ENCODE peak calls at places on chromosomes 12 and 14, in seven cellular contexts. One of them, this sample, is unnamed.

GRCh38 chr12:92649511-92650227 is 53.1 kb upstream of the PLEKHG7 start:
- DNase-seq in activated CD4-positive, alpha-beta T cell treated with anti-CD3 and anti-CD28 coated beads for 48 hours: peak
- DNase-seq in LHCN-M2: peak
- DNase-seq in dermis blood vessel endothelial cell: peak
- DNase-seq in mesothelial cell of epicardium: peak
- DNase-seq in G401: peak
- DNase-seq in NCI-H2081: peak
- DNase-seq in this sample: peak

GRCh38 chr12:19880076-19880475 is 440.8 kb downstream of the AEBP2 start:
- DNase-seq in activated CD4-positive, alpha-beta T cell treated with anti-CD3 and anti-CD28 coated beads for 48 hours: no peak
- DNase-seq in G401: no peak
- DNase-seq in NCI-H2081: no peak
- DNase-seq in dermis blood vessel endothelial cell: no peak
- DNase-seq in LHCN-M2: no peak
- DNase-seq in mesothelial cell of epicardium: no peak
- DNase-seq in this sample: no peak

GRCh38 chr14:100688598-100689499 is 37.8 kb upstream of the DLK1 start:
- DNase-seq in dermis blood vessel endothelial cell: peak
- DNase-seq in LHCN-M2: peak
- DNase-seq in NCI-H2081: no peak
- DNase-seq in mesothelial cell of epicardium: no peak
- DNase-seq in G401: no peak
- DNase-seq in activated CD4-positive, alpha-beta T cell treated with anti-CD3 and anti-CD28 coated beads for 48 hours: no peak
- DNase-seq in this sample: peak

GRCh38 chr12:49284672-49285071 is 10.3 kb upstream of the PRPH start:
- DNase-seq in LHCN-M2: no peak
- DNase-seq in dermis blood vessel endothelial cell: no peak
- DNase-seq in NCI-H2081: no peak
- DNase-seq in G401: no peak
- DNase-seq in mesothelial cell of epicardium: no peak
- DNase-seq in activated CD4-positive, alpha-beta T cell treated with anti-CD3 and anti-CD28 coated beads for 48 hours: no peak
- DNase-seq in this sample: no peak

GRCh38 chr12:82413994-82414393 is 55.7 kb downstream of the METTL25 start:
- DNase-seq in G401: no peak
- DNase-seq in NCI-H2081: no peak
- DNase-seq in mesothelial cell of epicardium: no peak
- DNase-seq in LHCN-M2: peak
- DNase-seq in dermis blood vessel endothelial cell: peak
- DNase-seq in activated CD4-positive, alpha-beta T cell treated with anti-CD3 and anti-CD28 coated beads for 48 hours: no peak
- DNase-seq in this sample: peak

GRCh38 chr14:106691601-106692291 is 1165.4 kb downstream of the TMEM121 start:
- DNase-seq in LHCN-M2: peak
- DNase-seq in NCI-H2081: no peak
- DNase-seq in G401: no peak
- DNase-seq in mesothelial cell of epicardium: no peak
- DNase-seq in dermis blood vessel endothelial cell: peak
- DNase-seq in activated CD4-positive, alpha-beta T cell treated with anti-CD3 and anti-CD28 coated beads for 48 hours: peak
- DNase-seq in this sample: no peak

GRCh38 chr12:16385779-16386646 is 38.6 kb downstream of the MGST1 start:
- DNase-seq in G401: peak
- DNase-seq in NCI-H2081: peak
- DNase-seq in LHCN-M2: peak
- DNase-seq in activated CD4-positive, alpha-beta T cell treated with anti-CD3 and anti-CD28 coated beads for 48 hours: no peak
- DNase-seq in dermis blood vessel endothelial cell: peak
- DNase-seq in mesothelial cell of epicardium: no peak
- DNase-seq in this sample: peak

GRCh38 chr14:76603713-76604112 is 157.6 kb upstream of the VASH1 start:
- DNase-seq in LHCN-M2: no peak
- DNase-seq in G401: no peak
- DNase-seq in NCI-H2081: no peak
- DNase-seq in mesothelial cell of epicardium: no peak
- DNase-seq in activated CD4-positive, alpha-beta T cell treated with anti-CD3 and anti-CD28 coated beads for 48 hours: no peak
- DNase-seq in dermis blood vessel endothelial cell: no peak
- DNase-seq in this sample: no peak

GRCh38 chr14:51206462-51206861 is 33.6 kb upstream of the TMX1 start:
- DNase-seq in dermis blood vessel endothelial cell: no peak
- DNase-seq in LHCN-M2: no peak
- DNase-seq in mesothelial cell of epicardium: no peak
- DNase-seq in activated CD4-positive, alpha-beta T cell treated with anti-CD3 and anti-CD28 coated beads for 48 hours: no peak
- DNase-seq in G401: no peak
- DNase-seq in NCI-H2081: no peak
- DNase-seq in this sample: no peak

GRCh38 chr12:3101309-3102022 is 24.3 kb downstream of the TSPAN9 start:
- DNase-seq in NCI-H2081: no peak
- DNase-seq in mesothelial cell of epicardium: no peak
- DNase-seq in activated CD4-positive, alpha-beta T cell treated with anti-CD3 and anti-CD28 coated beads for 48 hours: no peak
- DNase-seq in LHCN-M2: no peak
- DNase-seq in dermis blood vessel endothelial cell: no peak
- DNase-seq in G401: no peak
- DNase-seq in this sample: no peak

GRCh38 chr12:8033153-8034044 is 883 bp downstream of the FOXJ2 start:
- DNase-seq in mesothelial cell of epicardium: peak
- DNase-seq in dermis blood vessel endothelial cell: peak
- DNase-seq in activated CD4-positive, alpha-beta T cell treated with anti-CD3 and anti-CD28 coated beads for 48 hours: peak
- DNase-seq in NCI-H2081: peak
- DNase-seq in G401: peak
- DNase-seq in LHCN-M2: peak
- DNase-seq in this sample: peak

GRCh38 chr12:6078378-6079083 is 45.9 kb downstream of the VWF start:
- DNase-seq in NCI-H2081: no peak
- DNase-seq in activated CD4-positive, alpha-beta T cell treated with anti-CD3 and anti-CD28 coated beads for 48 hours: no peak
- DNase-seq in mesothelial cell of epicardium: no peak
- DNase-seq in dermis blood vessel endothelial cell: no peak
- DNase-seq in LHCN-M2: peak
- DNase-seq in G401: no peak
- DNase-seq in this sample: peak

GRCh38 chr12:106914796-106915634 is 40.7 kb upstream of the TMEM263 start:
- DNase-seq in mesothelial cell of epicardium: no peak
- DNase-seq in activated CD4-positive, alpha-beta T cell treated with anti-CD3 and anti-CD28 coated beads for 48 hours: peak
- DNase-seq in LHCN-M2: no peak
- DNase-seq in NCI-H2081: no peak
- DNase-seq in dermis blood vessel endothelial cell: no peak
- DNase-seq in G401: no peak
- DNase-seq in this sample: peak

GRCh38 chr12:81078469-81079196 is 754 bp downstream of the ACSS3 start:
- DNase-seq in mesothelial cell of epicardium: no peak
- DNase-seq in dermis blood vessel endothelial cell: peak
- DNase-seq in NCI-H2081: peak
- DNase-seq in LHCN-M2: peak
- DNase-seq in activated CD4-positive, alpha-beta T cell treated with anti-CD3 and anti-CD28 coated beads for 48 hours: no peak
- DNase-seq in G401: no peak
- DNase-seq in this sample: peak

GRCh38 chr12:11651377-11651776 is 1.9 kb downstream of the ETV6 start:
- DNase-seq in dermis blood vessel endothelial cell: peak
- DNase-seq in LHCN-M2: no peak
- DNase-seq in G401: no peak
- DNase-seq in NCI-H2081: no peak
- DNase-seq in mesothelial cell of epicardium: no peak
- DNase-seq in activated CD4-positive, alpha-beta T cell treated with anti-CD3 and anti-CD28 coated beads for 48 hours: no peak
- DNase-seq in this sample: no peak

GRCh38 chr14:32986791-32987545 is 48.3 kb downstream of the NPAS3 start:
- DNase-seq in mesothelial cell of epicardium: no peak
- DNase-seq in LHCN-M2: peak
- DNase-seq in dermis blood vessel endothelial cell: no peak
- DNase-seq in NCI-H2081: no peak
- DNase-seq in activated CD4-positive, alpha-beta T cell treated with anti-CD3 and anti-CD28 coated beads for 48 hours: no peak
- DNase-seq in G401: peak
- DNase-seq in this sample: peak

GRCh38 chr12:97482153-97482693 is 19.6 kb downstream of the RMST start:
- DNase-seq in dermis blood vessel endothelial cell: no peak
- DNase-seq in G401: no peak
- DNase-seq in activated CD4-positive, alpha-beta T cell treated with anti-CD3 and anti-CD28 coated beads for 48 hours: no peak
- DNase-seq in NCI-H2081: no peak
- DNase-seq in LHCN-M2: no peak
- DNase-seq in mesothelial cell of epicardium: no peak
- DNase-seq in this sample: no peak

GRCh38 chr14:71119075-71119474 is 211.8 kb downstream of the PCNX1 start:
- DNase-seq in activated CD4-positive, alpha-beta T cell treated with anti-CD3 and anti-CD28 coated beads for 48 hours: peak
- DNase-seq in G401: no peak
- DNase-seq in NCI-H2081: no peak
- DNase-seq in mesothelial cell of epicardium: no peak
- DNase-seq in LHCN-M2: no peak
- DNase-seq in dermis blood vessel endothelial cell: no peak
- DNase-seq in this sample: no peak

GRCh38 chr12:116677202-116677651 is 60.6 kb downstream of the SPRING1 start:
- DNase-seq in G401: no peak
- DNase-seq in activated CD4-positive, alpha-beta T cell treated with anti-CD3 and anti-CD28 coated beads for 48 hours: no peak
- DNase-seq in dermis blood vessel endothelial cell: no peak
- DNase-seq in mesothelial cell of epicardium: no peak
- DNase-seq in NCI-H2081: no peak
- DNase-seq in LHCN-M2: no peak
- DNase-seq in this sample: no peak

This sample was measured in myocyte.